ENCODE peak calls at places on chromosomes 4 and X, in nine cellular contexts. G is AG09319; L is iPS-NIHi11; T is activated CD8-positive, alpha-beta T cell treated with anti-CD3 and anti-CD28 coated beads, Interleukin-2, amount 10 ng/mL, durations not matched to agents 7 days and 5 days; F is mammary epithelial cell; Q is GM12878; N is GM13977; R is uterus; W is NCI-H1436. I is an unnamed sample.

GRCh38 chr4:101833455-101833854 is 42.9 kb downstream of the BANK1 start:
- DNase-seq in G (no peak), L (no peak), T (no peak), F (no peak), Q (no peak), N (no peak), R (no peak), W (no peak), I (no peak)

GRCh38 chrX:92209936-92210335 is 430.8 kb downstream of the PCDH11X start:
- DNase-seq in G (no peak), L (no peak), T (no peak), F (no peak), Q (no peak), N (no peak), R (no peak), W (no peak), I (no peak)

GRCh38 chr4:127219247-127219646 is 413.5 kb upstream of the INTU start:
- DNase-seq in G (no peak), L (no peak), T (no peak), F (no peak), Q (no peak), N (no peak), R (no peak), W (no peak), I (no peak)

GRCh38 chr4:7371122-7371941 is 63.4 kb downstream of the PSAPL1 start:
- DNase-seq in G (no peak), L (no peak), T (no peak), F (no peak), Q (no peak), N (no peak), R (no peak), W (no peak), I (no peak)

GRCh38 chr4:113504422-113504821 is 257.1 kb downstream of the CAMK2D start:
- DNase-seq in G (no peak), L (no peak), T (no peak), F (no peak), Q (no peak), N (no peak), R (no peak), W (peak; percentile 82), I (no peak)

GRCh38 chr4:56575820-56576429 is 70.3 kb downstream of the ARL9 start:
- DNase-seq in G (peak; percentile 3), L (peak; percentile 16), T (no peak), F (peak; percentile 8), Q (no peak), N (no peak), R (no peak), W (no peak), I (no peak)

GRCh38 chrX:41559662-41560061 is 112.5 kb downstream of the NYX start:
- DNase-seq in G (peak; percentile 62), L (no peak), T (peak; percentile 28), F (no peak), Q (no peak), N (no peak), R (peak; percentile 28), W (no peak), I (no peak)

GRCh38 chr4:56959064-56959463 is 18.3 kb downstream of the NOA1 start:
- DNase-seq in G (no peak), L (no peak), T (no peak), F (no peak), Q (no peak), N (no peak), R (no peak), W (no peak), I (no peak)

GRCh38 chrX:79081895-79082512 is 62.5 kb upstream of the GPR174 start:
- DNase-seq in G (no peak), L (peak; percentile 19), T (peak; percentile 49), F (peak; percentile 30), Q (peak; percentile 61), N (peak; percentile 31), R (no peak), W (peak; percentile 0), I (no peak)

GRCh38 chr4:121072080-121072835 is at the start of gene NDNF:
- DNase-seq in G (no peak), L (peak; percentile 59), T (peak; percentile 53), F (no peak), Q (no peak), N (peak; percentile 34), R (peak; percentile 13), W (peak; percentile 18), I (no peak)